ENCODE peak calls at places on chromosomes 12 and 14, in eight cellular contexts. Q is heart right ventricle, F is stomach, L is colonic mucosa, W is IMR-90, N is astrocyte, I is tibial artery, Z is left ventricle myocardium inferior. E is an unnamed sample.

GRCh38 chr12:123478762-123479161 is 20.8 kb downstream of the SNRNP35 start:
- DNase-seq in W (peak; percentile 18), F (no peak), N (peak; percentile 19), L (no peak), I (peak; percentile 94), Z (peak; percentile 72), Q (peak; percentile 71), E (peak; percentile 24)

GRCh38 chr12:147242-147641 is 66.7 kb downstream of the SLC6A12 start:
- DNase-seq in Z (no peak), F (no peak), Q (no peak), N (no peak), W (no peak), I (no peak), L (no peak), E (no peak)

GRCh38 chr14:64515053-64515452 is 10.5 kb downstream of the ZBTB1 start:
- DNase-seq in F (no peak), L (no peak), I (no peak), N (no peak), Q (no peak), W (no peak), Z (no peak), E (no peak)

GRCh38 chr12:6364037-6364360 is 11.4 kb downstream of the SCNN1A start:
- DNase-seq in N (no peak), W (no peak), L (peak; percentile 83), F (no peak), Q (peak; percentile 59), Z (peak; percentile 57), I (no peak), E (no peak)

GRCh38 chr14:53331247-53331646 is 178.1 kb upstream of the DDHD1 start:
- DNase-seq in W (peak; percentile 93), Q (no peak), I (no peak), L (no peak), N (peak; percentile 77), Z (no peak), F (no peak), E (peak; percentile 36)

GRCh38 chr12:6228535-6229223 is 28.5 kb downstream of the CD9 start:
- DNase-seq in L (peak; percentile 75), N (no peak), Z (no peak), W (no peak), F (no peak), Q (no peak), I (peak; percentile 86), E (no peak)

GRCh38 chr14:55721353-55721752 is 141.3 kb downstream of the KTN1 start:
- DNase-seq in L (no peak), I (no peak), W (peak; percentile 88), Q (no peak), Z (no peak), F (no peak), N (peak; percentile 98), E (peak; percentile 34)

GRCh38 chr14:22164616-22165015 is 424.4 kb downstream of the DAD1 start:
- DNase-seq in W (no peak), Q (no peak), F (no peak), N (no peak), Z (no peak), I (no peak), L (no peak), E (no peak)

GRCh38 chr12:103780093-103780440 is 61.0 kb downstream of the NT5DC3 start:
- DNase-seq in L (no peak), I (no peak), N (peak; percentile 33), F (no peak), W (peak; percentile 46), Z (no peak), Q (no peak), E (no peak)

GRCh38 chr12:5222011-5222461 is 178.4 kb downstream of the KCNA5 start:
- DNase-seq in Z (no peak), Q (no peak), L (no peak), F (no peak), W (no peak), I (no peak), N (no peak), E (no peak)

GRCh38 chr12:1246637-1247036 is 255.6 kb downstream of the ERC1 start:
- DNase-seq in Q (no peak), F (no peak), I (no peak), N (no peak), W (no peak), Z (no peak), L (no peak), E (no peak)

GRCh38 chr14:99350751-99351150 is 78.8 kb upstream of the BCL11B start:
- DNase-seq in L (no peak), W (no peak), Q (no peak), N (no peak), F (no peak), I (no peak), Z (no peak), E (no peak)

GRCh38 chr12:91885851-91886250 is 259.8 kb downstream of the BTG1 start:
- DNase-seq in W (no peak), Q (no peak), Z (no peak), N (no peak), I (no peak), L (no peak), F (no peak), E (peak; percentile 5)

GRCh38 chr12:79747274-79747673 is 56.5 kb upstream of the PAWR start:
- DNase-seq in W (peak; percentile 55), L (no peak), I (no peak), F (no peak), Z (no peak), N (peak; percentile 24), Q (no peak), E (no peak)

GRCh38 chr14:34258318-34258717 is 203.7 kb downstream of the SPTSSA start:
- DNase-seq in I (no peak), W (peak; percentile 15), N (peak; percentile 46), Q (peak; percentile 26), Z (no peak), F (no peak), L (no peak), E (no peak)

GRCh38 chr14:75283162-75283883 is 4.7 kb downstream of the FOS start:
- DNase-seq in W (peak; percentile 77), Z (no peak), I (no peak), Q (no peak), F (peak; percentile 72), L (peak; percentile 74), N (peak; percentile 73), E (no peak)

GRCh38 chr14:24051162-24051788 is 534 bp upstream of the CARMIL3 start:
- DNase-seq in Q (no peak), F (peak; percentile 28), N (no peak), W (no peak), Z (no peak), I (peak; percentile 64), L (peak; percentile 71), E (no peak)

GRCh38 chr12:57736743-57737466 is 1.6 kb downstream of the AGAP2 start:
- DNase-seq in I (no peak), L (no peak), N (no peak), Z (no peak), Q (no peak), W (no peak), F (no peak), E (no peak)

GRCh38 chr14:89586258-89587127 is 169.5 kb upstream of the FOXN3 start:
- DNase-seq in N (no peak), L (no peak), Z (no peak), Q (no peak), F (no peak), I (no peak), W (no peak), E (no peak)

GRCh38 chr12:75854681-75855309 is 176.8 kb downstream of the PHLDA1 start:
- DNase-seq in W (peak; percentile 35), Q (no peak), L (no peak), I (no peak), F (no peak), N (peak; percentile 77), Z (no peak), E (no peak)

GRCh38 chr14:104698688-104699425 is 9.4 kb downstream of the INF2 start:
- DNase-seq in N (no peak), I (peak; percentile 91), F (no peak), W (no peak), Q (peak; percentile 69), L (no peak), Z (peak; percentile 70), E (no peak)
- H3K27ac ChIP-seq in N (no peak overlapping the region), I (peak overlapping the region; percentile 93), F (no peak overlapping the region), W (no peak overlapping the region), Q (no peak overlapping the region), L (no peak overlapping the region), Z (peak overlapping the region; percentile 88), E (peak overlapping the region; percentile 100)

GRCh38 chr12:42486407-42486806 is 103.1 kb downstream of the PRICKLE1 start:
- DNase-seq in F (no peak), Z (no peak), N (no peak), W (no peak), I (no peak), L (no peak), Q (no peak), E (no peak)
- TF ChIP-seq CTCF in F (no peak), Z (no peak), N (no peak), W (no peak), I (no peak), L (no peak), Q (no peak), E (no peak)

GRCh38 chr12:93813972-93814821 is 137.0 kb downstream of the CRADD start:
- DNase-seq in L (peak; percentile 52), N (peak; percentile 46), F (peak; percentile 66), I (peak; percentile 95), W (peak; percentile 94), Z (peak; percentile 84), Q (peak; percentile 86), E (no peak)

GRCh38 chr12:93819048-93819491 is 141.9 kb downstream of the CRADD start:
- DNase-seq in W (peak; percentile 88), N (peak; percentile 89), F (peak; percentile 39), Z (peak; percentile 55), I (peak; percentile 78), Q (peak; percentile 48), L (peak; percentile 34), E (no peak)

GRCh38 chr12:93823616-93824410 is 146.6 kb downstream of the CRADD start:
- DNase-seq in Q (no peak), W (no peak), Z (no peak), F (no peak), N (peak; percentile 33), I (no peak), L (no peak), E (no peak)

GRCh38 chr12:93813181-93813580 is 136.0 kb downstream of the CRADD start:
- DNase-seq in I (no peak), F (no peak), W (no peak), Q (no peak), Z (no peak), L (no peak), N (peak; percentile 62), E (no peak)

DNA sequence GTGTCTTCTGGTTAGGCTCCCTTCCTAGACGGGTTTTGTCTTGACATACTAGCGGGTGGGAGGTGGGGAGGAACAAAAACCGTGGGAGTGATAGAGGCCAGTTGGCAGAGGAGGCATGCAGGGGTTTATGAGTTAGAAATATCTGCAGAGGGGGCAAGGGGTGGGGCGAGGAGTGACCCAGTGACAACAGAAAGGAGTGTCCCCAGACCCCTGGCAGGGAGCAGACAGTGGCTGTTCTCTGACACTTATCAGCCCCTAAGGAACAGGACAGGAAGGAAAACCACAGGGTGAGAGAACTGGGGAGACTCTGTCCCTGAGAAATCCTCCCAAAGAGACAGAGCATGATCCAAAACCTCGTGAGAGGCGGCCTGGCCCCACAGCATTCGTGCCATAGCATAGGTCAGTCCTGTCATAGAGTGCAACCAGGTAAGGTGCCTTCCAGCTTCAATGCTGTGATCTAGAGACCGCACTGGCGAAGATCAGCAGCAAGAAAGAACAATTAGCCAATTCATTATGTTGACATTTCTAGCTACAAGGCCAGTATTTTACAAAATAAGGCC is 141.4 kb downstream of the CRADD start:
- DNase-seq in F (no peak), Q (no peak), W (no peak), N (no peak), I (no peak), L (no peak), Z (peak; percentile 35), E (no peak)
- H3K27ac ChIP-seq in F (peak overlapping the region; percentile 16), Q (peak overlapping the region; percentile 76), W (peak overlapping the region; percentile 66), N (peak overlapping the region; percentile 56), I (peak overlapping the region; percentile 44), L (peak overlapping the region; percentile 39), Z (peak overlapping the region; percentile 95), E (no peak overlapping the region)

GRCh38 chr14:100384819-100385813 is 62.0 kb downstream of the SLC25A47 start:
- DNase-seq in Q (no peak), F (no peak), I (no peak), W (peak; percentile 81), L (no peak), Z (no peak), N (peak; percentile 64), E (peak; percentile 39)
- TF ChIP-seq CTCF in Q (peak; percentile 46), F (no peak), I (peak; percentile 32), W (peak; percentile 74), L (peak; percentile 44), Z (peak; percentile 60), N (peak; percentile 69), E (peak; percentile 70)